ENCODE peak calls at places on chromosome 22, in six cellular contexts. One of them, this sample, is unnamed.
A peak's percentile ranks its signal among the peaks of the same experiment; 100 is the strongest.

GRCh38 chr22:38167988-38168407 is 13.6 kb downstream of the PLA2G6 start:
- DNase-seq in cardiac muscle cell: no peak
- DNase-seq in psoas muscle: peak; percentile 84
- DNase-seq in right atrium auricular region: no peak
- DNase-seq in PC-3: no peak
- DNase-seq in brain microvascular endothelial cell: no peak
- DNase-seq in this sample: no peak

GRCh38 chr22:31185056-31185455 is 25.1 kb downstream of the RNF185 start:
- DNase-seq in right atrium auricular region: no peak
- DNase-seq in psoas muscle: no peak
- DNase-seq in brain microvascular endothelial cell: no peak
- DNase-seq in PC-3: no peak
- DNase-seq in cardiac muscle cell: no peak
- DNase-seq in this sample: no peak

GRCh38 chr22:32123657-32124056 is 35.4 kb downstream of the C22orf42 start:
- DNase-seq in PC-3: peak; percentile 24
- DNase-seq in brain microvascular endothelial cell: no peak
- DNase-seq in psoas muscle: no peak
- DNase-seq in right atrium auricular region: no peak
- DNase-seq in cardiac muscle cell: no peak
- DNase-seq in this sample: no peak

GRCh38 chr22:47878460-47878859 is 1116.0 kb downstream of the TBC1D22A start:
- DNase-seq in right atrium auricular region: no peak
- DNase-seq in psoas muscle: no peak
- DNase-seq in PC-3: no peak
- DNase-seq in cardiac muscle cell: no peak
- DNase-seq in brain microvascular endothelial cell: no peak
- DNase-seq in this sample: no peak

GRCh38 chr22:24938741-24939341 is 7.7 kb downstream of the LHFPL7 start:
- DNase-seq in brain microvascular endothelial cell: no peak
- DNase-seq in cardiac muscle cell: peak; percentile 72
- DNase-seq in psoas muscle: no peak
- DNase-seq in right atrium auricular region: no peak
- DNase-seq in PC-3: peak; percentile 72
- DNase-seq in this sample: no peak

GRCh38 chr22:41217553-41218157 is 12.5 kb downstream of the L3MBTL2 start:
- DNase-seq in brain microvascular endothelial cell: peak; percentile 38
- DNase-seq in right atrium auricular region: peak; percentile 84
- DNase-seq in psoas muscle: peak; percentile 81
- DNase-seq in cardiac muscle cell: no peak
- DNase-seq in PC-3: no peak
- DNase-seq in this sample: no peak

GRCh38 chr22:48566741-48567140 is 1260.9 kb downstream of the BRD1 start:
- DNase-seq in brain microvascular endothelial cell: no peak
- DNase-seq in right atrium auricular region: no peak
- DNase-seq in PC-3: no peak
- DNase-seq in cardiac muscle cell: no peak
- DNase-seq in psoas muscle: no peak
- DNase-seq in this sample: no peak

GRCh38 chr22:26671317-26672059 is 14.1 kb downstream of the MIAT start:
- DNase-seq in cardiac muscle cell: no peak
- DNase-seq in brain microvascular endothelial cell: no peak
- DNase-seq in PC-3: no peak
- DNase-seq in right atrium auricular region: no peak
- DNase-seq in psoas muscle: peak; percentile 68
- DNase-seq in this sample: peak; percentile 63

GRCh38 chr22:27825174-27825573 is 23.6 kb upstream of the MN1 start:
- DNase-seq in right atrium auricular region: no peak
- DNase-seq in PC-3: no peak
- DNase-seq in brain microvascular endothelial cell: no peak
- DNase-seq in psoas muscle: no peak
- DNase-seq in cardiac muscle cell: no peak
- DNase-seq in this sample: no peak

GRCh38 chr22:40037320-40037719 is 42.6 kb downstream of the FAM83F start:
- DNase-seq in psoas muscle: no peak
- DNase-seq in cardiac muscle cell: no peak
- DNase-seq in right atrium auricular region: no peak
- DNase-seq in PC-3: no peak
- DNase-seq in brain microvascular endothelial cell: no peak
- DNase-seq in this sample: no peak

GRCh38 chr22:23240639-23241389 is 60.5 kb downstream of the BCR start:
- DNase-seq in right atrium auricular region: no peak
- DNase-seq in cardiac muscle cell: no peak
- DNase-seq in psoas muscle: peak; percentile 35
- DNase-seq in PC-3: peak; percentile 44
- DNase-seq in brain microvascular endothelial cell: no peak
- DNase-seq in this sample: no peak

GRCh38 chr22:34105461-34106062 is 185.3 kb upstream of the LARGE1 start:
- DNase-seq in psoas muscle: peak; percentile 63
- DNase-seq in cardiac muscle cell: peak; percentile 69
- DNase-seq in brain microvascular endothelial cell: no peak
- DNase-seq in PC-3: peak; percentile 9
- DNase-seq in right atrium auricular region: peak; percentile 61
- DNase-seq in this sample: no peak

GRCh38 chr22:22362939-22363338 is 118.4 kb downstream of the VPREB1 start:
- DNase-seq in brain microvascular endothelial cell: no peak
- DNase-seq in PC-3: no peak
- DNase-seq in cardiac muscle cell: no peak
- DNase-seq in psoas muscle: no peak
- DNase-seq in right atrium auricular region: no peak
- DNase-seq in this sample: no peak

GRCh38 chr22:39967996-39968968 is 8.1 kb downstream of the TMA7B start:
- DNase-seq in brain microvascular endothelial cell: no peak
- DNase-seq in cardiac muscle cell: no peak
- DNase-seq in psoas muscle: peak; percentile 61
- DNase-seq in PC-3: no peak
- DNase-seq in right atrium auricular region: peak; percentile 59
- DNase-seq in this sample: no peak

GRCh38 chr22:41222846-41223507 is 17.8 kb downstream of the CHADL start:
- DNase-seq in brain microvascular endothelial cell: no peak
- DNase-seq in cardiac muscle cell: no peak
- DNase-seq in PC-3: no peak
- DNase-seq in psoas muscle: no peak
- DNase-seq in right atrium auricular region: no peak
- DNase-seq in this sample: no peak

GRCh38 chr22:33555814-33556522 is 364.3 kb downstream of the LARGE1 start:
- DNase-seq in psoas muscle: no peak
- DNase-seq in cardiac muscle cell: no peak
- DNase-seq in right atrium auricular region: no peak
- DNase-seq in brain microvascular endothelial cell: no peak
- DNase-seq in PC-3: no peak
- DNase-seq in this sample: no peak

GRCh38 chr22:24049211-24049610 is 38.1 kb downstream of the CABIN1 start:
- DNase-seq in right atrium auricular region: no peak
- DNase-seq in psoas muscle: no peak
- DNase-seq in PC-3: no peak
- DNase-seq in cardiac muscle cell: no peak
- DNase-seq in brain microvascular endothelial cell: no peak
- DNase-seq in this sample: no peak

GRCh38 chr22:34587357-34588356 is 478.3 kb upstream of the ISX start:
- DNase-seq in brain microvascular endothelial cell: no peak
- DNase-seq in PC-3: no peak
- DNase-seq in psoas muscle: no peak
- DNase-seq in cardiac muscle cell: peak; percentile 28
- DNase-seq in right atrium auricular region: no peak
- DNase-seq in this sample: no peak

GRCh38 chr22:17264321-17265052 is 45.3 kb upstream of the ADA2 start:
- DNase-seq in psoas muscle: peak; percentile 84
- DNase-seq in cardiac muscle cell: peak; percentile 77
- DNase-seq in PC-3: no peak
- DNase-seq in right atrium auricular region: no peak
- DNase-seq in brain microvascular endothelial cell: no peak
- DNase-seq in this sample: no peak

GRCh38 chr22:17095538-17095937 is 10.7 kb downstream of the IL17RA start:
- DNase-seq in psoas muscle: no peak
- DNase-seq in right atrium auricular region: no peak
- DNase-seq in PC-3: no peak
- DNase-seq in cardiac muscle cell: peak; percentile 22
- DNase-seq in brain microvascular endothelial cell: no peak
- DNase-seq in this sample: no peak

GRCh38 chr22:43580351-43580750 is 168.5 kb downstream of the MPPED1 start:
- DNase-seq in psoas muscle: no peak
- DNase-seq in PC-3: no peak
- DNase-seq in right atrium auricular region: no peak
- DNase-seq in cardiac muscle cell: no peak
- DNase-seq in brain microvascular endothelial cell: no peak
- DNase-seq in this sample: no peak

GRCh38 chr22:30290679-30291333 is 1.5 kb upstream of the CASTOR1 start:
- DNase-seq in right atrium auricular region: peak; percentile 94
- DNase-seq in psoas muscle: peak; percentile 90
- DNase-seq in brain microvascular endothelial cell: peak; percentile 56
- DNase-seq in cardiac muscle cell: peak; percentile 61
- DNase-seq in PC-3: peak; percentile 62
- DNase-seq in this sample: no peak

GRCh38 chr22:19903031-19903430 is 38.5 kb upstream of the COMT start:
- DNase-seq in brain microvascular endothelial cell: no peak
- DNase-seq in cardiac muscle cell: peak; percentile 66
- DNase-seq in PC-3: no peak
- DNase-seq in right atrium auricular region: no peak
- DNase-seq in psoas muscle: no peak
- DNase-seq in this sample: no peak

GRCh38 chr22:25282671-25283561 is 63.5 kb downstream of the CRYBB2 start:
- DNase-seq in right atrium auricular region: no peak
- DNase-seq in psoas muscle: no peak
- DNase-seq in brain microvascular endothelial cell: no peak
- DNase-seq in PC-3: no peak
- DNase-seq in cardiac muscle cell: peak; percentile 29
- DNase-seq in this sample: no peak

GRCh38 chr22:39317084-39317755 is 2.2 kb downstream of the RPL3 start:
- DNase-seq in PC-3: peak; percentile 22
- DNase-seq in brain microvascular endothelial cell: no peak
- DNase-seq in cardiac muscle cell: no peak
- DNase-seq in psoas muscle: no peak
- DNase-seq in right atrium auricular region: no peak
- DNase-seq in this sample: no peak

GRCh38 chr22:28245579-28246224 is 326.6 kb upstream of the PITPNB start:
- DNase-seq in cardiac muscle cell: no peak
- DNase-seq in psoas muscle: no peak
- DNase-seq in PC-3: no peak
- DNase-seq in right atrium auricular region: no peak
- DNase-seq in brain microvascular endothelial cell: no peak
- DNase-seq in this sample: no peak

GRCh38 chr22:46696225-46696518 is 41.9 kb downstream of the CERK start:
- DNase-seq in brain microvascular endothelial cell: no peak
- DNase-seq in PC-3: no peak
- DNase-seq in cardiac muscle cell: no peak
- DNase-seq in right atrium auricular region: no peak
- DNase-seq in psoas muscle: peak; percentile 49
- DNase-seq in this sample: no peak
- H3K27ac ChIP-seq in brain microvascular endothelial cell: no peak overlapping the region
- H3K27ac ChIP-seq in PC-3: no peak overlapping the region
- H3K27ac ChIP-seq in cardiac muscle cell: no peak overlapping the region
- H3K27ac ChIP-seq in right atrium auricular region: no peak overlapping the region
- H3K27ac ChIP-seq in psoas muscle: no peak overlapping the region
- H3K27ac ChIP-seq in this sample: no peak overlapping the region

DNA sequence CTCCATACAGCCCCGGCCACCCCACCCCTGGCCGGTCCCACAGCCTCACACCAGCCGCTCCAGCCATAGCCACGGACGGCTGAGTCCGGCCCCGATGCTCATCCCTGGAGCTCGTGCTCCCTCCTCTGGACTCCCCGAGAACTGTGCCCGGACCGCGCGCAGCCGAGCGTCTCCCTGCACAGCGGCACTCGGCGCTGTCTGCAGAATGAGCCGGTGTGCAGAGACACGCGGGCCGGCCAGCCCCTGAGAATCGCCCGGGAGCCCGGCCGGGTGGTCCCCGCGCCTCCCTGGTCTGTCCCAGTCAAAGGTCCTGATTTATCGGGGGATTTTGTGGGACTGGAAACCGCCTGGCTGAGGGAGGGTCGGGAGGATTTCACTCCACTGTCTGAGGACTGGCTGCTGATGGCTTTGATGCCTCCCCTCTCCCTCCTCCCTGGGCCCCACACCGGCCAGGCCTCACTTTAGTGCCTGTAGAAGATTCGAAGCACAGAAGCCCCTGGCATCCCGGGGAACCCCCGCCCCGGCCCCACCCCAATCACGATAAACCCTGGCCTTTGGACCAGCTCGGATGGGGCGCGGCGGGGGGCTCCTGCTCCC is 102.7 kb downstream of the BRD1 start:
- DNase-seq in psoas muscle: peak; percentile 67
- DNase-seq in cardiac muscle cell: peak; percentile 83
- DNase-seq in brain microvascular endothelial cell: peak; percentile 34
- DNase-seq in right atrium auricular region: peak; percentile 57
- DNase-seq in PC-3: peak; percentile 67
- DNase-seq in this sample: peak; percentile 51
- H3K27me3 ChIP-seq in psoas muscle: peaks cover 64% of the 10 kb centered on the region
- H3K27me3 ChIP-seq in cardiac muscle cell: peaks cover 73% of the 10 kb centered on the region
- H3K27me3 ChIP-seq in brain microvascular endothelial cell: peaks cover 10% of the 10 kb centered on the region
- H3K27me3 ChIP-seq in right atrium auricular region: peaks cover 4% of the 10 kb centered on the region
- H3K27me3 ChIP-seq in PC-3: peaks cover 70% of the 10 kb centered on the region
- H3K27me3 ChIP-seq in this sample: peaks cover 37% of the 10 kb centered on the region

DNA sequence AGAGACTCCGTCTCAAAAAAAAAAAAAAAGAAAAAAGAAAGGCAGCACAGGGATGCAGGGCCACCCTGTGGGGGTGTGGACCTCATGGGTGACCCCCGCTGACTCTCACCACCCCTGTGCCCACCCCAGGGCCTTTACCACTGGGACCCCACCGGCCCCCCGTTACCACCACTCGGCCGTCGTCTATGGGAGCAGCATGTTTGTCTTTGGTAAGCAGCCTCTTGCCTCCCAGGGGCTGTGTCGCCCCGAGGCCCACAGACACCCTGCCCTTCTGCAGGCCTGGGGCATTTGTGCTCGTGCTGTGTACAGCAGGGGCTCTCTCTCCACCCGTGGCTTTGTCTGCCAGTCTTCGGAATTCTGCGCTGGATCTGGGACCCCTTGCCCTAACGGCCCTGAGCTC is 5.3 kb downstream of the LZTR1 start:
- DNase-seq in psoas muscle: no peak
- DNase-seq in cardiac muscle cell: no peak
- DNase-seq in brain microvascular endothelial cell: no peak
- DNase-seq in right atrium auricular region: no peak
- DNase-seq in PC-3: no peak
- DNase-seq in this sample: no peak
- H3K27ac ChIP-seq in psoas muscle: no peak overlapping the region
- H3K27ac ChIP-seq in cardiac muscle cell: no peak overlapping the region
- H3K27ac ChIP-seq in brain microvascular endothelial cell: no peak overlapping the region
- H3K27ac ChIP-seq in right atrium auricular region: no peak overlapping the region
- H3K27ac ChIP-seq in PC-3: no peak overlapping the region
- H3K27ac ChIP-seq in this sample: no peak overlapping the region

GRCh38 chr22:36671398-36671797 is 32.2 kb downstream of the CACNG2 start:
- DNase-seq in PC-3: no peak
- DNase-seq in brain microvascular endothelial cell: no peak
- DNase-seq in cardiac muscle cell: no peak
- DNase-seq in psoas muscle: no peak
- DNase-seq in right atrium auricular region: no peak
- DNase-seq in this sample: no peak

GRCh38 chr22:36678477-36678876 is 25.1 kb downstream of the CACNG2 start:
- DNase-seq in PC-3: no peak
- DNase-seq in cardiac muscle cell: no peak
- DNase-seq in psoas muscle: no peak
- DNase-seq in right atrium auricular region: no peak
- DNase-seq in brain microvascular endothelial cell: no peak
- DNase-seq in this sample: no peak

DNA sequence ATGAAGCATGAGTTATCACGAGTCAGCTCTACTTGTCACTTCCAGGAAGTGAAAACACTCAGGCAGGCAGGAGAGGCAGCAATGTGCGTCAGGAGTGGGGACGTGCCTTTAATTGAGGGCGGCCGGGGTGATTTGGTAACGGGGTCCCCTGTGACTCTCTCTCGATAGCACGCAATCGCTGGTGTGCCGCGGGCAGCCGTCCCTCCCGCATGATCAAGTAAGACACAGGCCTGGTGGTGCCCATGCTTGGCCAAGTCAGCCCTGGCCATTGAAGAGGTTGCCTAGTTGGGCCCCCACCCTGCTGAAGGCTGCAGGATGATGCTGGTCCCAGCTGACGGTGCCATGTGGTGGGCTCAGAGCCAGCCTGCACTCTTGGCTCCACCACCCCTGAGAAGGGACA is 29.7 kb downstream of the CACNG2 start:
- DNase-seq in brain microvascular endothelial cell: no peak
- DNase-seq in right atrium auricular region: no peak
- DNase-seq in PC-3: peak; percentile 44
- DNase-seq in cardiac muscle cell: no peak
- DNase-seq in psoas muscle: no peak
- DNase-seq in this sample: no peak
- H3K27me3 ChIP-seq in brain microvascular endothelial cell: peaks cover 5% of the 10 kb centered on the region
- H3K27me3 ChIP-seq in right atrium auricular region: no peaks in the 10 kb centered on the region
- H3K27me3 ChIP-seq in PC-3: no peaks in the 10 kb centered on the region
- H3K27me3 ChIP-seq in cardiac muscle cell: peaks cover 18% of the 10 kb centered on the region
- H3K27me3 ChIP-seq in psoas muscle: peaks cover 38% of the 10 kb centered on the region
- H3K27me3 ChIP-seq in this sample: peaks cover 12% of the 10 kb centered on the region

This sample was measured in CD4-positive, alpha-beta T cell.